ENCODE peak calls at places on chromosomes 16 and 17, in five cellular contexts. One of them, this sample, is unnamed.

GRCh38 chr17:77946900-77947643 is 11.4 kb upstream of the TNRC6C start:
- DNase-seq in sigmoid colon: no peak
- DNase-seq in foreskin keratinocyte: no peak
- DNase-seq in mucosa of descending colon: no peak
- DNase-seq in CD4-positive, alpha-beta T cell: no peak
- DNase-seq in this sample: no peak

GRCh38 chr16:85423186-85423550 is 190.0 kb upstream of the GSE1 start:
- DNase-seq in sigmoid colon: no peak
- DNase-seq in foreskin keratinocyte: no peak
- DNase-seq in mucosa of descending colon: peak
- DNase-seq in CD4-positive, alpha-beta T cell: no peak
- DNase-seq in this sample: no peak

GRCh38 chr17:28057731-28058246 is 15.3 kb downstream of the NLK start:
- DNase-seq in sigmoid colon: no peak
- DNase-seq in foreskin keratinocyte: peak
- DNase-seq in mucosa of descending colon: no peak
- DNase-seq in CD4-positive, alpha-beta T cell: no peak
- DNase-seq in this sample: no peak

GRCh38 chr16:68345351-68345810 is 34.6 kb downstream of the PRMT7 start:
- DNase-seq in sigmoid colon: no peak
- DNase-seq in foreskin keratinocyte: no peak
- DNase-seq in mucosa of descending colon: no peak
- DNase-seq in CD4-positive, alpha-beta T cell: no peak
- DNase-seq in this sample: no peak

GRCh38 chr16:68402748-68403040 is 45.6 kb downstream of the SMPD3 start:
- DNase-seq in sigmoid colon: no peak
- DNase-seq in foreskin keratinocyte: no peak
- DNase-seq in mucosa of descending colon: no peak
- DNase-seq in CD4-positive, alpha-beta T cell: no peak
- DNase-seq in this sample: no peak

GRCh38 chr17:7574176-7574953 is 5.1 kb upstream of the CD68 start:
- DNase-seq in sigmoid colon: no peak
- DNase-seq in foreskin keratinocyte: no peak
- DNase-seq in mucosa of descending colon: peak
- DNase-seq in CD4-positive, alpha-beta T cell: no peak
- DNase-seq in this sample: no peak

GRCh38 chr17:60080545-60080944 is 1.8 kb upstream of the HEATR6 start:
- DNase-seq in sigmoid colon: no peak
- DNase-seq in foreskin keratinocyte: peak
- DNase-seq in mucosa of descending colon: no peak
- DNase-seq in CD4-positive, alpha-beta T cell: no peak
- DNase-seq in this sample: no peak

GRCh38 chr16:35741546-35741945 is 2282.1 kb downstream of the TP53TG3F start:
- DNase-seq in sigmoid colon: no peak
- DNase-seq in foreskin keratinocyte: no peak
- DNase-seq in mucosa of descending colon: no peak
- DNase-seq in CD4-positive, alpha-beta T cell: no peak
- DNase-seq in this sample: no peak

GRCh38 chr17:2700031-2700490 is 11.5 kb downstream of the CLUH start:
- DNase-seq in sigmoid colon: peak
- DNase-seq in foreskin keratinocyte: no peak
- DNase-seq in mucosa of descending colon: peak
- DNase-seq in CD4-positive, alpha-beta T cell: peak
- DNase-seq in this sample: no peak

GRCh38 chr16:65548470-65548869 is 426.6 kb upstream of the CDH11 start:
- DNase-seq in sigmoid colon: no peak
- DNase-seq in foreskin keratinocyte: no peak
- DNase-seq in mucosa of descending colon: no peak
- DNase-seq in CD4-positive, alpha-beta T cell: no peak
- DNase-seq in this sample: no peak
- TF ChIP-seq CTCF in sigmoid colon: no peak
- TF ChIP-seq CTCF in foreskin keratinocyte: peak
- TF ChIP-seq CTCF in mucosa of descending colon: no peak
- TF ChIP-seq CTCF in CD4-positive, alpha-beta T cell: no peak
- TF ChIP-seq CTCF in this sample: peak

DNA sequence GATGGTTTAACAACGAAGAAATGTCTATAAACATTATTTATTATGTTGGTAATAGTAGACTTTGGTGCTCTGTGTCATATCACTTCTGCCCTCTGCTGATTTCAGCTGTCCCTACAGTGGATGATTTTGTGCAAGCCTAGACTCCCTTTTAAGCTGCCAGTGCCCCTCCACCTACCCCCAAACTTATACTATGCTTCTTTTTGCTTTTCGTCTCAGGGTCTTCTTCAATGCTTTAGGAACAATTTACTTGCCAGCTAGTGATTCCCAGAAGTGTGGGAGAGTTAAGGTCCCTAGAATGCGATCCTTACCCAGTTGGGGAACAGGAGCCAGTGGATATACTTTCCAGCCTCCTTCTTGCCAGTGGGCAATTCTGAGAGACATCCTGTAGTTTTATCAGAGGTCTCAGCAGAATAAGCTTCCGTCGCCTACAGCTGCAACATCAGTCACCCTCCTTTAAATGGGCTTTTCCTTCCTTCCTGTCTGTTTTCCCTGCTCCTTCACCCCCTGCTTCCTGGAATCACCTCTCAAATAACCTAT is 4.1 kb downstream of the ICAM2 start:
- DNase-seq in sigmoid colon: no peak
- DNase-seq in foreskin keratinocyte: no peak
- DNase-seq in mucosa of descending colon: no peak
- DNase-seq in CD4-positive, alpha-beta T cell: no peak
- DNase-seq in this sample: no peak
- TF ChIP-seq CTCF in sigmoid colon: no peak
- TF ChIP-seq CTCF in foreskin keratinocyte: peak
- TF ChIP-seq CTCF in mucosa of descending colon: no peak
- TF ChIP-seq CTCF in CD4-positive, alpha-beta T cell: no peak
- TF ChIP-seq CTCF in this sample: peak

GRCh38 chr17:68600123-68600880 is 865 bp downstream of the FAM20A start:
- DNase-seq in sigmoid colon: no peak
- DNase-seq in foreskin keratinocyte: no peak
- DNase-seq in mucosa of descending colon: peak
- DNase-seq in CD4-positive, alpha-beta T cell: no peak
- DNase-seq in this sample: no peak
- TF ChIP-seq CTCF in sigmoid colon: no peak
- TF ChIP-seq CTCF in foreskin keratinocyte: peak
- TF ChIP-seq CTCF in mucosa of descending colon: no peak
- TF ChIP-seq CTCF in CD4-positive, alpha-beta T cell: no peak
- TF ChIP-seq CTCF in this sample: peak

DNA sequence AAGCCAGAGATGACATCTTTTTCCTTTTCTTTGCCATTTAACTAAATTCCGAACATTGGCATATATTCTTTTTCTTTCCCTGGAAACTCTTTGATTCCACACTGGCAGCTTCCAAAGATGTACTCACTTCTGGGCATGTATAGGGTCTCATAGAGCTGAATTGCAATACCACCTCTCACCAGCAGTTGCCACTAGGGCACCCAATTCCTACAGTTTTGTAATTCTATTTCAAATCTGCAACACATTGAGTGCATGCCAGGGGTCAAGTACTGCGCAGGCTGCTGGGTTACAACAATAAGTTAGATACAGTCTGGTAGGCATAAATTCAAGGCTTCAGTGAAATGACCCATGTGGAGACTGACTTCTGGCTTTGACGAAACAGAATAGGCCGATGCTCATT is 208.8 kb upstream of the NLRP1 start:
- DNase-seq in sigmoid colon: no peak
- DNase-seq in foreskin keratinocyte: no peak
- DNase-seq in mucosa of descending colon: no peak
- DNase-seq in CD4-positive, alpha-beta T cell: no peak
- DNase-seq in this sample: no peak
- TF ChIP-seq CTCF in sigmoid colon: no peak
- TF ChIP-seq CTCF in foreskin keratinocyte: peak
- TF ChIP-seq CTCF in mucosa of descending colon: no peak
- TF ChIP-seq CTCF in CD4-positive, alpha-beta T cell: no peak
- TF ChIP-seq CTCF in this sample: no peak

This sample was measured in cardiac muscle cell.